ENCODE peak calls at places on chromosomes 3 and 15, in ten cellular contexts. C is MM.1S; X is CD4-positive, alpha-beta T cell; U is adrenal gland; H is fibroblast of the aortic adventitia; Q is A673; S is cardiac muscle cell; K is Peyer's patch; L is endothelial cell; J is IMR-90. P is an unnamed sample.

GRCh38 chr15:70436428-70436827 is 326.9 kb downstream of the UACA start:
- DNase-seq in H (no peak), X (no peak), K (no peak), L (no peak), J (no peak), U (no peak), S (no peak), C (no peak), Q (no peak), P (peak)

GRCh38 chr3:37320276-37320675 is 145.9 kb upstream of the LRRFIP2 start:
- DNase-seq in J (no peak), C (no peak), L (no peak), K (no peak), Q (no peak), X (no peak), U (no peak), H (no peak), S (no peak), P (peak)

GRCh38 chr3:99706410-99706809 is 68.0 kb downstream of the COL8A1 start:
- DNase-seq in Q (no peak), S (peak), C (peak), K (no peak), U (no peak), H (peak), L (no peak), X (no peak), J (peak), P (no peak)

GRCh38 chr15:31278544-31279220 is 48.0 kb upstream of the KLF13 start:
- DNase-seq in S (no peak), H (no peak), U (peak), Q (no peak), L (no peak), X (no peak), K (no peak), C (no peak), J (no peak), P (peak)

GRCh38 chr3:157156844-157157635 is 2.9 kb downstream of the CCNL1 start:
- DNase-seq in S (no peak), H (peak), Q (peak), U (no peak), K (no peak), C (peak), X (no peak), L (no peak), J (peak), P (no peak)

GRCh38 chr15:33926260-33926659 is 42.0 kb upstream of the CHRM5 start:
- DNase-seq in X (no peak), H (no peak), C (no peak), J (no peak), U (no peak), K (no peak), L (no peak), S (no peak), Q (no peak), P (no peak)

GRCh38 chr3:56885461-56885860 is 83.7 kb upstream of the ARHGEF3 start:
- DNase-seq in S (no peak), L (no peak), H (no peak), U (no peak), K (no peak), Q (no peak), C (no peak), J (no peak), X (no peak), P (no peak)

GRCh38 chr3:129441782-129442181 is 1.8 kb downstream of the IFT122 start:
- DNase-seq in L (no peak), H (peak), Q (no peak), J (peak), X (no peak), K (no peak), S (peak), U (no peak), C (no peak), P (no peak)

GRCh38 chr3:145175626-145176025 is 985.4 kb downstream of the PLOD2 start:
- DNase-seq in C (no peak), S (no peak), X (no peak), H (no peak), L (no peak), U (no peak), K (no peak), J (no peak), Q (no peak), P (no peak)

GRCh38 chr15:93312891-93313486 is 224.0 kb upstream of the RGMA start:
- DNase-seq in C (no peak), X (no peak), K (no peak), S (no peak), H (no peak), Q (no peak), J (no peak), L (no peak), U (no peak), P (no peak)

DNA sequence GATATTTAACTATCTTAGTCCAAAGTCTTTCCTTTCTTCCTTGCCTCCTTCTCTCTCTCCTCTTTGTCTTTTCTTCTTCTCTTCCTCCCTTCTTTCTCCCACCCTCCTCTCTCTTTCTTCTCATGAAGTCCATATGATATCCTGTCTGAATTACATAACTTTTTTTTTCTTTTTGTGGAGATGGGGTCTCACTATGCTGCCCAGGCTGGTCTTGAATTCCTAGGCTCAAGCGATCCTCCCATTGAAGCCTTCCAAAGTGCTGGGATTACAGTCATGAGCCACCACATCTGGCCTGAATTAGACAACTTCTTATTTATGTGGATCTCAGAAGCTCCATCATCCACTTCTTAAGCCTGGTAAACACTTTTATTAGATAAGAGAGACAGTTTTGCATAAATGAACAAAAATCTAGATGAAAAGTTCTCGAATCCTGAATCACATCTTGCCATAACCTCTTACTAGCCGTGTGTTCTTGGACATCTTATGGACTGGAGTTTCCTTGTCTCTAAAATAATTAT is 206.5 kb downstream of the LPP start:
- DNase-seq in X (no peak), Q (no peak), L (no peak), U (no peak), C (no peak), K (no peak), J (no peak), S (no peak), H (no peak), P (no peak)
- TF ChIP-seq CTCF in X (no peak), Q (no peak), L (no peak), U (no peak), C (no peak), K (no peak), J (no peak), S (no peak), H (no peak), P (no peak)

GRCh38 chr3:178076718-178077117 is 459.5 kb upstream of the KCNMB2 start:
- DNase-seq in H (peak), U (no peak), X (no peak), K (no peak), S (no peak), J (no peak), L (no peak), Q (no peak), C (peak), P (no peak)

GRCh38 chr3:178072931-178073330 is 463.3 kb upstream of the KCNMB2 start:
- DNase-seq in S (peak), X (no peak), K (no peak), H (peak), C (peak), Q (no peak), U (no peak), L (no peak), J (no peak), P (no peak)

GRCh38 chr3:178067721-178068120 is 468.5 kb upstream of the KCNMB2 start:
- DNase-seq in L (no peak), C (no peak), S (peak), K (no peak), U (no peak), X (no peak), J (no peak), H (peak), Q (no peak), P (no peak)

DNA sequence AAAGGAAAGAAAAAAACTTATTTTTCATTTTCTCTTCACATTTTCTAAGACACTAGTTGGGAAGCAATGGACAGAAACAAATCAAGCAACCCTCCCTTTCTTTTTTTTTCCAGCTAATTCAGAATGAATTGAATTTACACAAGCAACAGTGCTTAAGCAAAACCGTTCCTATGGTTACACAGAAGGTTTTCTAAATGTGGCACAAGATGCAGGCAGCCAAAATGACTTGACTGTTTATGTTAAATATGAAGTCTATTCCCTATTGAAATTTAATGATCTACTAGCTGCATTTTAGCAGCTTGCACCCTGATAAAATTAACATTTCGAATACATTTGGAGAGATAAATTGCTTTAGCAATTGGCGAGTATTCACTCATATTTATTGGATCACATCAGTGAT is 463.8 kb upstream of the KCNMB2 start:
- DNase-seq in K (no peak), H (peak), Q (no peak), C (no peak), L (no peak), U (no peak), S (peak), X (no peak), J (peak), P (no peak)
- TF ChIP-seq CTCF in K (no peak), H (no peak), Q (no peak), C (no peak), L (no peak), U (no peak), S (no peak), X (no peak), J (no peak), P (no peak)

DNA sequence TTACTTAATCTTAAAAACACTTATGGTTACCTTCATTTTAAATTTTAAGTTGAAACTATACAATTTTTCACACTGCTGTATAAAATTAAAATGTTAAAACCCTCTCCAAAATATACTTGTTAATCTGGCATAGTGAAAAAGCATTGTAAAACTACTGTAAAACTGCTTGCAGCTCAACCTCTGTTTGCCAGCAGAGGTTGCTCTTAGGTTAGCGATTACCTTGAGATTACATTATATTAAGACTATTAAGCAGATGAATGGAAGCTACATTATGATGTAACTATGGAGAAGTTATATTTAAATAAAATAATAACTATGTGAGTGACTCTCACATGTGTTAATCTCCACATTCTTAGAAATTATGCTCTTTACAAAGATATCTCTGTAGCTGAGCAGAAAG is 143.6 kb upstream of the SLITRK3 start:
- DNase-seq in J (peak), Q (peak), H (peak), L (no peak), S (peak), X (no peak), K (no peak), U (no peak), C (peak), P (no peak)
- TF ChIP-seq CTCF in J (no peak), Q (peak), H (peak), L (no peak), S (peak), X (no peak), K (peak), U (no peak), C (peak), P (peak)

GRCh38 chr3:134334231-134334900 is 39.9 kb downstream of the AMOTL2 start:
- DNase-seq in J (peak), C (no peak), K (no peak), X (no peak), Q (no peak), L (no peak), H (peak), U (no peak), S (peak), P (no peak)

GRCh38 chr3:134331811-134332199 is 42.4 kb downstream of the AMOTL2 start:
- DNase-seq in U (no peak), L (no peak), K (no peak), H (no peak), C (no peak), X (no peak), Q (no peak), J (no peak), S (no peak), P (no peak)

GRCh38 chr3:134334901-134335280 is 39.4 kb downstream of the AMOTL2 start:
- DNase-seq in X (no peak), Q (no peak), H (no peak), J (no peak), C (no peak), L (no peak), K (no peak), U (no peak), S (no peak), P (no peak)

GRCh38 chr3:134332344-134332743 is 41.9 kb downstream of the AMOTL2 start:
- DNase-seq in X (no peak), S (no peak), L (no peak), C (no peak), U (no peak), K (no peak), H (no peak), Q (no peak), J (no peak), P (no peak)

GRCh38 chr3:134333522-134334181 is 40.6 kb downstream of the AMOTL2 start:
- DNase-seq in X (no peak), S (peak), J (peak), H (peak), C (no peak), Q (peak), U (no peak), K (no peak), L (no peak), P (no peak)
- TF ChIP-seq CTCF in X (no peak), S (peak), J (peak), H (peak), C (no peak), Q (no peak), U (no peak), K (no peak), L (no peak), P (no peak)

DNA sequence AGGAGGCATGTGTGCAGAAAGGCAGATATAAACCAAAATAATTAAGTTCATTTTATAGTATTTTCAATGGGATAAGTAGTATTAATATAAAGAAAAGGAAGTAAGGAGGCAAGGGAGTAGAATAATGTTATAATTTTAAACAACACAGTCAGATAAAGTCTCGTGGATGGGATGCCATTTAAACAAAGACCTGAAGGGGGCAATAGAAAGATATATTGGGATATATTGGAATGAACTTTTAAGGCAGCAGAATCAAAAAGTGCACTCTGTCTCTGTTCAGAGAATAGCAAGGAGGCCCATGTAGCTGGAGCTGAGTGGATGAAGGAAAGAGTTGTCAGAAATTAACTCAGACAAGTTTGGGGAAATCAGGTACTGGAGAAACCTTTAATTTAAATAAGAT is 158.7 kb downstream of the CGGBP1 start:
- DNase-seq in J (no peak), C (no peak), H (no peak), S (no peak), L (no peak), X (no peak), U (no peak), Q (peak), K (no peak), P (no peak)
- TF ChIP-seq CTCF in J (peak), C (no peak), H (peak), S (no peak), L (no peak), X (no peak), U (no peak), Q (peak), K (no peak), P (no peak)

DNA sequence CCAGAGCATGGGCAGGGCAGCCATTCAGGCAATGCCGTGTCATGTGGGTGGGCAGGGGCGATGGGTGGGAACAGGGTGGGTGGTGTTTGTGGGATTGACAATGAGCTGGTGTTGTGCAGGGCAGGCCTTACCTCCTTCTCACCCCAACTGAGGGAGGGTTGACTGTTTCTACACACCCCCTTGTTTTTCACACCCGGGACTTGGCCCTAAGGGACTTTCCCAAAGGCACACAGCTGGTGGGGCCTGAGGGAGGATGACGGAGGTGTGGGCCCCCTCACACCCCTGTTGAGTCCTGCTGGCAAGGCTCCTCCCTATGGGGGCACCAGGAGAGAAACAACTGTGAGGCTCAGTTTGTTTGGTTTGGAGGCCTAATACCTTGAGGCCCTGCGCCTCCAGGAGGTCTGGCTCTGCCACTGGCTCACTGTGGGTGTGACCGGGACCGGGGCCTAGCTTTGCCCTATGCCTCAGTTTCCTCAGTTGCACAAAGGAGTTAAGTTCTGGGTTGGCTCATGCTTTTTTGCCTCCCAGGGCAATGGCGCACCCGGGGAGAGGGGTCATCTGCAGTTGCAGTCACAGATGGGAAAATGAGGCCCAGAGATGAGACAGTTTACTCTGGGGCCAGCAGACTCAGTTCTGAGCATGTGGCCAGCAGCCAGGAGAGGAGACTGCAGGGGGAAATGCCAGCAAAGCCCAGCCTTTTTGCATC is 5.1 kb upstream of the DNAH1 start:
- DNase-seq in X (no peak), C (peak), J (peak), L (no peak), Q (no peak), S (no peak), U (no peak), K (no peak), H (no peak), P (peak)
- TF ChIP-seq CTCF in X (no peak), C (no peak), J (no peak), L (no peak), Q (no peak), S (no peak), U (no peak), K (no peak), H (no peak), P (no peak)

GRCh38 chr3:46962990-46963389 is 13.6 kb downstream of the CCDC12 start:
- DNase-seq in C (no peak), X (no peak), J (no peak), U (no peak), K (no peak), S (no peak), L (no peak), H (no peak), Q (no peak), P (no peak)

GRCh38 chr3:46968783-46969428 is 7.6 kb downstream of the CCDC12 start:
- DNase-seq in X (no peak), C (no peak), K (peak), H (no peak), U (no peak), Q (no peak), L (no peak), S (no peak), J (no peak), P (no peak)

GRCh38 chr3:46970391-46971091 is 6.0 kb downstream of the CCDC12 start:
- DNase-seq in L (no peak), S (peak), Q (no peak), C (no peak), U (peak), X (no peak), K (peak), H (peak), J (no peak), P (no peak)

GRCh38 chr3:46965151-46965550 is 11.4 kb downstream of the CCDC12 start:
- DNase-seq in S (no peak), K (no peak), X (no peak), L (no peak), H (no peak), Q (no peak), U (no peak), C (no peak), J (no peak), P (no peak)

GRCh38 chr3:46966811-46967210 is 9.7 kb downstream of the CCDC12 start:
- DNase-seq in C (no peak), H (no peak), Q (no peak), X (no peak), K (peak), L (no peak), J (no peak), S (no peak), U (no peak), P (no peak)
- TF ChIP-seq CTCF in C (no peak), H (no peak), Q (no peak), X (no peak), K (no peak), L (no peak), J (no peak), S (no peak), U (no peak), P (peak)